ENCODE peak calls at places on chromosomes 5 and 9, in six cellular contexts. S is CD4-positive, CD25-positive, alpha-beta regulatory T cell; B is activated CD4-positive, alpha-beta T cell treated with anti-CD3 and anti-CD28 coated beads, Interleukin-2, amount 50 U/mL, for 1 hour; O is activated naive CD4-positive, alpha-beta T cell treated with anti-CD3 and anti-CD28 coated beads, Interleukin-2, amount 50 U/mL, for 72 hours; K is effector memory CD8-positive, alpha-beta T cell; V is A549. R is an unnamed sample.

GRCh38 chr9:110440796-110441195 is 103.1 kb upstream of the TXNDC8 start:
- DNase-seq in S (no peak), B (no peak), O (no peak), K (no peak), V (no peak), R (no peak)

GRCh38 chr5:126274396-126274795 is 148.8 kb upstream of the GRAMD2B start:
- DNase-seq in S (no peak), B (no peak), O (no peak), K (no peak), V (no peak), R (peak; percentile 55)

GRCh38 chr5:42950091-42950465 is 90.0 kb downstream of the ANXA2R start:
- DNase-seq in S (no peak), B (no peak), O (no peak), K (no peak), V (no peak), R (no peak)

GRCh38 chr9:111597852-111598729 is 1.4 kb downstream of the PTGR1 start:
- DNase-seq in S (peak; percentile 38), B (peak; percentile 66), O (peak; percentile 60), K (peak; percentile 48), V (peak; percentile 58), R (peak; percentile 77)

GRCh38 chr9:127283917-127284316 is 19.3 kb downstream of the GARNL3 start:
- DNase-seq in S (no peak), B (peak; percentile 8), O (no peak), K (no peak), V (peak; percentile 7), R (peak; percentile 41)

GRCh38 chr5:109328626-109329025 is 81.1 kb downstream of the PJA2 start:
- DNase-seq in S (no peak), B (no peak), O (no peak), K (no peak), V (no peak), R (peak; percentile 19)

GRCh38 chr9:18786936-18787658 is 245.9 kb downstream of the SAXO1 start:
- DNase-seq in S (no peak), B (no peak), O (no peak), K (no peak), V (no peak), R (no peak)

GRCh38 chr9:74858753-74859414 is 28.8 kb downstream of the TRPM6 start:
- DNase-seq in S (no peak), B (no peak), O (no peak), K (no peak), V (no peak), R (peak; percentile 41)

GRCh38 chr5:69038539-69038938 is 55.3 kb upstream of the SLC30A5 start:
- DNase-seq in S (no peak), B (no peak), O (no peak), K (no peak), V (no peak), R (no peak)

GRCh38 chr9:27193886-27194285 is 84.9 kb downstream of the TEK start:
- DNase-seq in S (no peak), B (no peak), O (no peak), K (no peak), V (no peak), R (peak; percentile 55)

GRCh38 chr5:178453224-178453623 is 137.0 kb downstream of the COL23A1 start:
- DNase-seq in S (no peak), B (no peak), O (no peak), K (no peak), V (no peak), R (peak; percentile 15)

GRCh38 chr5:176870110-176870591 is 29.0 kb downstream of the HK3 start:
- DNase-seq in S (no peak), B (no peak), O (no peak), K (no peak), V (peak; percentile 85), R (peak; percentile 64)

GRCh38 chr5:1514027-1514818 is 9.5 kb downstream of the LPCAT1 start:
- DNase-seq in S (no peak), B (no peak), O (no peak), K (no peak), V (no peak), R (no peak)

GRCh38 chr5:4855889-4856288 is 284.2 kb upstream of the ADAMTS16 start:
- DNase-seq in S (no peak), B (no peak), O (no peak), K (no peak), V (no peak), R (peak; percentile 20)

GRCh38 chr5:65640240-65640639 is 15.4 kb downstream of the SHLD3 start:
- DNase-seq in S (no peak), B (no peak), O (no peak), K (no peak), V (no peak), R (no peak)

GRCh38 chr9:87095961-87096360 is 148.7 kb upstream of the GAS1 start:
- DNase-seq in S (no peak), B (no peak), O (no peak), K (no peak), V (no peak), R (no peak)

GRCh38 chr5:180302256-180302655 is 10.4 kb upstream of the MAPK9 start:
- DNase-seq in S (no peak), B (no peak), O (no peak), K (no peak), V (no peak), R (no peak)

GRCh38 chr5:56853710-56854109 is 38.4 kb downstream of the MAP3K1 start:
- DNase-seq in S (no peak), B (no peak), O (no peak), K (no peak), V (no peak), R (no peak)

GRCh38 chr5:91491229-91491628 is 108.1 kb upstream of the ARRDC3 start:
- DNase-seq in S (no peak), B (no peak), O (no peak), K (no peak), V (no peak), R (no peak)

GRCh38 chr5:125528881-125529280 is 782.4 kb upstream of the ZNF608 start:
- DNase-seq in S (no peak), B (no peak), O (no peak), K (no peak), V (no peak), R (peak; percentile 6)

GRCh38 chr9:129725841-129726251 is 27.0 kb downstream of the PTGES start:
- DNase-seq in S (no peak), B (no peak), O (no peak), K (no peak), V (no peak), R (no peak)

GRCh38 chr9:35232867-35233544 is 71.2 kb downstream of the UNC13B start:
- DNase-seq in S (no peak), B (no peak), O (no peak), K (no peak), V (no peak), R (no peak)

GRCh38 chr5:131304414-131304813 is 40.6 kb downstream of the CDC42SE2 start:
- DNase-seq in S (no peak), B (no peak), O (no peak), K (no peak), V (no peak), R (no peak)

GRCh38 chr5:124677376-124677998 is 69.0 kb downstream of the ZNF608 start:
- DNase-seq in S (no peak), B (no peak), O (no peak), K (no peak), V (no peak), R (no peak)

GRCh38 chr5:172800088-172800551 is 29.1 kb upstream of the DUSP1 start:
- DNase-seq in S (no peak), B (no peak), O (no peak), K (no peak), V (no peak), R (peak; percentile 96)

GRCh38 chr9:122347348-122348287 is 23.2 kb upstream of the PTGS1 start:
- DNase-seq in S (no peak), B (peak; percentile 4), O (no peak), K (no peak), V (peak; percentile 38), R (peak; percentile 64)

GRCh38 chr5:77987331-77987730 is 211.2 kb upstream of the TBCA start:
- DNase-seq in S (no peak), B (no peak), O (no peak), K (no peak), V (no peak), R (no peak)

GRCh38 chr9:17003576-17004240 is 131.1 kb upstream of the CNTLN start:
- DNase-seq in S (no peak), B (no peak), O (no peak), K (no peak), V (no peak), R (no peak)

GRCh38 chr5:141969783-141970741 is 1.2 kb downstream of the RNF14 start:
- DNase-seq in S (no peak), B (no peak), O (no peak), K (no peak), V (peak; percentile 55), R (peak; percentile 40)

GRCh38 chr5:32325067-32325466 is 12.3 kb upstream of the MTMR12 start:
- DNase-seq in S (no peak), B (no peak), O (no peak), K (no peak), V (no peak), R (no peak)

GRCh38 chr5:131634666-131634995 is 398 bp downstream of the RAPGEF6 start:
- DNase-seq in S (peak; percentile 54), B (peak; percentile 62), O (peak; percentile 61), K (peak; percentile 62), V (peak; percentile 55), R (peak; percentile 72)

GRCh38 chr9:104073770-104074133 is 20.4 kb upstream of the SMC2 start:
- DNase-seq in S (no peak), B (no peak), O (no peak), K (no peak), V (no peak), R (no peak)

GRCh38 chr9:122800066-122801060 is at the start of gene OR1K1:
- DNase-seq in S (no peak), B (no peak), O (no peak), K (no peak), V (no peak), R (no peak)

GRCh38 chr9:137951107-137951506 is 73.5 kb downstream of the CACNA1B start:
- DNase-seq in S (no peak), B (no peak), O (no peak), K (no peak), V (no peak), R (no peak)

GRCh38 chr5:73299017-73299630 is 126.1 kb downstream of the TMEM174 start:
- DNase-seq in S (no peak), B (no peak), O (peak; percentile 51), K (no peak), V (no peak), R (peak; percentile 62)